ENCODE peak calls at places on chromosomes 5 and 9, in five cellular contexts. One of them, this sample, is unnamed.

GRCh38 chr5:105807951-105808350 is 1862.8 kb downstream of the EFNA5 start:
- DNase-seq in OCI-LY7: no peak
- DNase-seq in pancreas: no peak
- DNase-seq in heart right ventricle: no peak
- DNase-seq in right atrium auricular region: no peak
- DNase-seq in this sample: no peak

GRCh38 chr9:68780735-68781134 is 75.7 kb downstream of the PIP5K1B start:
- DNase-seq in OCI-LY7: peak
- DNase-seq in right atrium auricular region: no peak
- DNase-seq in pancreas: no peak
- DNase-seq in heart right ventricle: no peak
- DNase-seq in this sample: no peak

GRCh38 chr9:70297141-70297540 is 38.4 kb downstream of the SMC5 start:
- DNase-seq in OCI-LY7: no peak
- DNase-seq in pancreas: no peak
- DNase-seq in right atrium auricular region: no peak
- DNase-seq in heart right ventricle: no peak
- DNase-seq in this sample: no peak

GRCh38 chr9:1759009-1759408 is 256.1 kb upstream of the SMARCA2 start:
- DNase-seq in right atrium auricular region: no peak
- DNase-seq in heart right ventricle: no peak
- DNase-seq in OCI-LY7: peak
- DNase-seq in pancreas: no peak
- DNase-seq in this sample: no peak

GRCh38 chr5:10557747-10558295 is 6.0 kb upstream of the ANKRD33B start:
- DNase-seq in pancreas: no peak
- DNase-seq in right atrium auricular region: no peak
- DNase-seq in OCI-LY7: no peak
- DNase-seq in heart right ventricle: no peak
- DNase-seq in this sample: no peak

GRCh38 chr5:160271396-160271795 is 41.0 kb downstream of the CCNJL start:
- DNase-seq in pancreas: no peak
- DNase-seq in right atrium auricular region: no peak
- DNase-seq in heart right ventricle: no peak
- DNase-seq in OCI-LY7: peak
- DNase-seq in this sample: no peak

GRCh38 chr5:126003309-126003708 is 419.9 kb upstream of the GRAMD2B start:
- DNase-seq in OCI-LY7: no peak
- DNase-seq in right atrium auricular region: no peak
- DNase-seq in pancreas: no peak
- DNase-seq in heart right ventricle: peak
- DNase-seq in this sample: peak

GRCh38 chr5:176533894-176534611 is 3.1 kb downstream of the RNF44 start:
- DNase-seq in heart right ventricle: no peak
- DNase-seq in pancreas: peak
- DNase-seq in right atrium auricular region: no peak
- DNase-seq in OCI-LY7: peak
- DNase-seq in this sample: peak

GRCh38 chr5:136276946-136277345 is 84.0 kb upstream of the SMIM32 start:
- DNase-seq in OCI-LY7: no peak
- DNase-seq in pancreas: no peak
- DNase-seq in heart right ventricle: no peak
- DNase-seq in right atrium auricular region: no peak
- DNase-seq in this sample: no peak

GRCh38 chr5:10542151-10542550 is 21.7 kb upstream of the ANKRD33B start:
- DNase-seq in OCI-LY7: no peak
- DNase-seq in heart right ventricle: no peak
- DNase-seq in right atrium auricular region: no peak
- DNase-seq in pancreas: no peak
- DNase-seq in this sample: no peak

GRCh38 chr9:92726348-92726747 is 38.3 kb downstream of the BICD2 start:
- DNase-seq in right atrium auricular region: peak
- DNase-seq in OCI-LY7: no peak
- DNase-seq in heart right ventricle: no peak
- DNase-seq in pancreas: peak
- DNase-seq in this sample: no peak

GRCh38 chr5:138458856-138459255 is 6.4 kb upstream of the EGR1 start:
- DNase-seq in right atrium auricular region: no peak
- DNase-seq in OCI-LY7: no peak
- DNase-seq in pancreas: no peak
- DNase-seq in heart right ventricle: no peak
- DNase-seq in this sample: no peak

GRCh38 chr5:67414712-67415111 is 218.1 kb upstream of the CD180 start:
- DNase-seq in right atrium auricular region: no peak
- DNase-seq in OCI-LY7: no peak
- DNase-seq in pancreas: no peak
- DNase-seq in heart right ventricle: no peak
- DNase-seq in this sample: no peak

GRCh38 chr9:37904647-37905505 is 949 bp upstream of the SLC25A51 start:
- DNase-seq in heart right ventricle: peak
- DNase-seq in OCI-LY7: no peak
- DNase-seq in pancreas: no peak
- DNase-seq in right atrium auricular region: peak
- DNase-seq in this sample: peak

GRCh38 chr5:395156-395920 is 47.6 kb upstream of the EXOC3 start:
- DNase-seq in heart right ventricle: no peak
- DNase-seq in pancreas: no peak
- DNase-seq in right atrium auricular region: peak
- DNase-seq in OCI-LY7: no peak
- DNase-seq in this sample: no peak

GRCh38 chr9:89154651-89155336 is 23.8 kb downstream of the SHC3 start:
- DNase-seq in OCI-LY7: no peak
- DNase-seq in pancreas: no peak
- DNase-seq in heart right ventricle: no peak
- DNase-seq in right atrium auricular region: no peak
- DNase-seq in this sample: no peak

GRCh38 chr5:160452721-160453263 is 31.1 kb downstream of the PTTG1 start:
- DNase-seq in right atrium auricular region: no peak
- DNase-seq in OCI-LY7: no peak
- DNase-seq in heart right ventricle: no peak
- DNase-seq in pancreas: no peak
- DNase-seq in this sample: no peak

GRCh38 chr5:67202830-67203229 is 6.2 kb upstream of the CD180 start:
- DNase-seq in pancreas: no peak
- DNase-seq in OCI-LY7: no peak
- DNase-seq in heart right ventricle: no peak
- DNase-seq in right atrium auricular region: no peak
- DNase-seq in this sample: no peak

GRCh38 chr5:23742701-23743100 is 235.3 kb downstream of the PRDM9 start:
- DNase-seq in pancreas: no peak
- DNase-seq in heart right ventricle: no peak
- DNase-seq in right atrium auricular region: no peak
- DNase-seq in OCI-LY7: no peak
- DNase-seq in this sample: no peak

DNA sequence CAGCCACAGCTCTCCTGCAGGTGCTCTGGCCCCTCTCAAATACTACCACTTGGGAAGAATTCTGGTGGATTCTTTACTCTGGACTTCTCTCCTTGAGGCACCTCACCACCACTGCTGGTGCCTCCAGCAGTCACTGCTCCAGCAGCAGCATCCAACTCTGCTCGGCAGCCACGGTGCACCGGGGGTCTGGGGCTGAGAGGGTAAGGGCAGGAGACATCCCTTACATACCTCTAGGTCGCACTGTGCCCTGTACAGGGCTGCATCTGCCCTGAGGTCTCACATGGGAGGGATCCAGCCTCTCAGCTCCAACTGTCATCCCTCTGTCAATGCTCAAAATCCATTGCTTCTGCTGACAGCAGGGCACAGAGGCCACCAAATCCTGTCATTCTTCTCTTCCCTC is 588.2 kb downstream of the CDK5RAP2 start:
- DNase-seq in OCI-LY7: no peak
- DNase-seq in heart right ventricle: no peak
- DNase-seq in pancreas: no peak
- DNase-seq in right atrium auricular region: no peak
- DNase-seq in this sample: no peak
- H3K27ac ChIP-seq in OCI-LY7: no peak
- H3K27ac ChIP-seq in heart right ventricle: no peak
- H3K27ac ChIP-seq in pancreas: no peak
- H3K27ac ChIP-seq in right atrium auricular region: no peak
- H3K27ac ChIP-seq in this sample: no peak

DNA sequence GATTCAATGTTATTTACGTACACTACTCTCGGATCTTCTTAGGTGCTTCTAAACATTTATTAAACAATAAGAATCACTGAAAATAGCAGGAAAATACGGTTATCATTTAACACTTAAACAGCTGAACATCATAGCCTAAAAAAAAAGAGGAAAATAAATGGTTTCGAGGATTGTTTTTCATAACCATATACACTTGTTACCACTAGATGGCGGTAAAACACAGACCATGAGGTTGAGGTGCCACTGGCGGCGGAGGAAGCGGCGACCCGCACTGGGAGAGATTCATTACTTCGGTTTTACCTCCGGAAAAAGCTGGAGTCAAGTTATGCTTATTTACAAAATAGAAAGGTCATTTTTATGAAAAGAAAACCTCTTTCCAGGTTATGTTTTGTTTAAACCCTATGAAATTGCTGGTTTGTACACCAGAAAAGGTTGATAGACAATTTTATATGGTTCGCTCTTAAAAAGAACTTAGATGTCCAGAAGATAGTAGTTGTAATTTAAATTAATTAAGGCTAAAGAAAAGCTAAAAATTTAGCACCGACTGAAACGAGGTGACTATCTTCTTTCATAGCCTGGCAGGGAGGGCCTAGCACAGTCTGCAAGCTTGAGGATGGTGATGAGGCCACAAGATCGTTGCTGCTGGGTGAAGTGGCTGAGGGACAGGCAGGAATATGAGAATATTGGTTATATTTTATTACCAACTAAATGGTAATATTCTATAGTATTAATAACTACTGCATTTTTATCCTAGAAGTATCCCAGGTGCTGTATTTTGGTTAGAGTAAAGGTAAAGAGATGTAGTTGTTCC is 605.7 kb downstream of the RAB3C start:
- DNase-seq in heart right ventricle: peak
- DNase-seq in OCI-LY7: peak
- DNase-seq in right atrium auricular region: peak
- DNase-seq in pancreas: peak
- DNase-seq in this sample: peak
- TF ChIP-seq CTCF in heart right ventricle: peak
- TF ChIP-seq CTCF in OCI-LY7: peak
- TF ChIP-seq CTCF in right atrium auricular region: peak
- TF ChIP-seq CTCF in pancreas: peak
- TF ChIP-seq CTCF in this sample: peak

GRCh38 chr5:145833616-145834200 is 1.4 kb downstream of the PRELID2 start:
- DNase-seq in pancreas: no peak
- DNase-seq in OCI-LY7: no peak
- DNase-seq in right atrium auricular region: no peak
- DNase-seq in heart right ventricle: no peak
- DNase-seq in this sample: no peak

GRCh38 chr5:145835839-145836222 is 689 bp upstream of the PRELID2 start:
- DNase-seq in heart right ventricle: no peak
- DNase-seq in OCI-LY7: no peak
- DNase-seq in pancreas: no peak
- DNase-seq in right atrium auricular region: no peak
- DNase-seq in this sample: no peak

GRCh38 chr5:145834554-145834916 is 607 bp downstream of the PRELID2 start:
- DNase-seq in right atrium auricular region: no peak
- DNase-seq in heart right ventricle: no peak
- DNase-seq in OCI-LY7: no peak
- DNase-seq in pancreas: no peak
- DNase-seq in this sample: no peak

GRCh38 chr5:145838276-145838675 is 3.1 kb upstream of the PRELID2 start:
- DNase-seq in right atrium auricular region: no peak
- DNase-seq in pancreas: peak
- DNase-seq in heart right ventricle: no peak
- DNase-seq in OCI-LY7: no peak
- DNase-seq in this sample: no peak

GRCh38 chr5:145834917-145835838 is at the start of gene PRELID2:
- DNase-seq in OCI-LY7: peak
- DNase-seq in pancreas: peak
- DNase-seq in right atrium auricular region: peak
- DNase-seq in heart right ventricle: peak
- DNase-seq in this sample: peak
- H3K27ac ChIP-seq in OCI-LY7: no peak
- H3K27ac ChIP-seq in pancreas: peak
- H3K27ac ChIP-seq in right atrium auricular region: peak
- H3K27ac ChIP-seq in heart right ventricle: no peak
- H3K27ac ChIP-seq in this sample: peak

GRCh38 chr5:106822851-106823250 is 847.9 kb downstream of the EFNA5 start:
- DNase-seq in heart right ventricle: no peak
- DNase-seq in pancreas: no peak
- DNase-seq in OCI-LY7: no peak
- DNase-seq in right atrium auricular region: no peak
- DNase-seq in this sample: no peak
- TF ChIP-seq CTCF in heart right ventricle: no peak
- TF ChIP-seq CTCF in pancreas: no peak
- TF ChIP-seq CTCF in OCI-LY7: no peak
- TF ChIP-seq CTCF in right atrium auricular region: no peak
- TF ChIP-seq CTCF in this sample: no peak

GRCh38 chr9:72256912-72257311 is 107.7 kb downstream of the GDA start:
- DNase-seq in right atrium auricular region: no peak
- DNase-seq in heart right ventricle: no peak
- DNase-seq in pancreas: no peak
- DNase-seq in OCI-LY7: no peak
- DNase-seq in this sample: no peak

GRCh38 chr9:72255546-72255925 is 106.3 kb downstream of the GDA start:
- DNase-seq in pancreas: no peak
- DNase-seq in OCI-LY7: no peak
- DNase-seq in heart right ventricle: no peak
- DNase-seq in right atrium auricular region: no peak
- DNase-seq in this sample: no peak

GRCh38 chr9:72254881-72255545 is 105.8 kb downstream of the GDA start:
- DNase-seq in OCI-LY7: no peak
- DNase-seq in right atrium auricular region: no peak
- DNase-seq in pancreas: no peak
- DNase-seq in heart right ventricle: no peak
- DNase-seq in this sample: no peak

GRCh38 chr9:72251589-72251988 is 102.3 kb downstream of the GDA start:
- DNase-seq in heart right ventricle: no peak
- DNase-seq in pancreas: no peak
- DNase-seq in OCI-LY7: no peak
- DNase-seq in right atrium auricular region: no peak
- DNase-seq in this sample: no peak
- H3K27ac ChIP-seq in heart right ventricle: no peak
- H3K27ac ChIP-seq in pancreas: no peak
- H3K27ac ChIP-seq in OCI-LY7: no peak
- H3K27ac ChIP-seq in right atrium auricular region: no peak
- H3K27ac ChIP-seq in this sample: no peak

GRCh38 chr9:72362680-72363139 is 2.3 kb downstream of the ZFAND5 start:
- DNase-seq in heart right ventricle: peak
- DNase-seq in pancreas: peak
- DNase-seq in OCI-LY7: peak
- DNase-seq in right atrium auricular region: peak
- DNase-seq in this sample: peak

GRCh38 chr9:72363226-72363625 is 1.8 kb downstream of the ZFAND5 start:
- DNase-seq in heart right ventricle: no peak
- DNase-seq in OCI-LY7: no peak
- DNase-seq in right atrium auricular region: no peak
- DNase-seq in pancreas: no peak
- DNase-seq in this sample: no peak

GRCh38 chr9:72363908-72364678 is 915 bp downstream of the ZFAND5 start:
- DNase-seq in right atrium auricular region: peak
- DNase-seq in OCI-LY7: peak
- DNase-seq in heart right ventricle: peak
- DNase-seq in pancreas: peak
- DNase-seq in this sample: peak

GRCh38 chr9:72365525-72366256 is 683 bp upstream of the ZFAND5 start:
- DNase-seq in pancreas: peak
- DNase-seq in OCI-LY7: peak
- DNase-seq in right atrium auricular region: peak
- DNase-seq in heart right ventricle: peak
- DNase-seq in this sample: peak

GRCh38 chr9:72364679-72365524 is at the start of gene ZFAND5:
- DNase-seq in right atrium auricular region: peak
- DNase-seq in OCI-LY7: peak
- DNase-seq in heart right ventricle: peak
- DNase-seq in pancreas: peak
- DNase-seq in this sample: peak
- TF ChIP-seq CTCF in right atrium auricular region: no peak
- TF ChIP-seq CTCF in OCI-LY7: no peak
- TF ChIP-seq CTCF in heart right ventricle: no peak
- TF ChIP-seq CTCF in pancreas: no peak
- TF ChIP-seq CTCF in this sample: peak

This sample was measured in uterus.